ENCODE peak calls at places on chromosomes 5 and 9, in four cellular contexts. Y is HT-29, P is substantia nigra, O is NCI-H82. W is an unnamed sample.

GRCh38 chr9:73609381-73609780 is 457.7 kb downstream of the ANXA1 start:
- DNase-seq in Y (no peak), P (no peak), O (no peak), W (no peak)

GRCh38 chr9:15735083-15735974 is 182.5 kb downstream of the CCDC171 start:
- DNase-seq in Y (no peak), P (no peak), O (no peak), W (peak; percentile 77)

GRCh38 chr5:170254056-170254455 is 21.3 kb downstream of the C5orf58 start:
- DNase-seq in Y (no peak), P (no peak), O (no peak), W (no peak)

GRCh38 chr5:134345996-134346395 is 21.0 kb downstream of the CDKL3 start:
- DNase-seq in Y (peak; percentile 77), P (no peak), O (no peak), W (no peak)

GRCh38 chr9:5838884-5839571 is 6.1 kb upstream of the ERMP1 start:
- DNase-seq in Y (peak; percentile 92), P (no peak), O (no peak), W (no peak)

GRCh38 chr5:73424489-73425102 is 24.0 kb downstream of the FOXD1 start:
- DNase-seq in Y (no peak), P (no peak), O (no peak), W (no peak)

GRCh38 chr9:98808411-98808815 is 943 bp downstream of the GALNT12 start:
- DNase-seq in Y (peak; percentile 96), P (no peak), O (no peak), W (no peak)

GRCh38 chr9:16023466-16023865 is 470.6 kb downstream of the CCDC171 start:
- DNase-seq in Y (no peak), P (no peak), O (no peak), W (no peak)

GRCh38 chr5:154627711-154628678 is 127.2 kb upstream of the LARP1 start:
- DNase-seq in Y (no peak), P (no peak), O (no peak), W (no peak)

GRCh38 chr5:39178171-39178570 is 41.2 kb downstream of the FYB1 start:
- DNase-seq in Y (no peak), P (no peak), O (no peak), W (no peak)

GRCh38 chr5:178214160-178214803 is 9.9 kb downstream of the HNRNPAB start:
- DNase-seq in Y (no peak), P (no peak), O (peak; percentile 31), W (no peak)

GRCh38 chr9:93324191-93324834 is 127.2 kb upstream of the FAM120A start:
- DNase-seq in Y (no peak), P (no peak), O (no peak), W (no peak)

GRCh38 chr9:13228431-13228830 is 51.1 kb downstream of the MPDZ start:
- DNase-seq in Y (no peak), P (no peak), O (no peak), W (no peak)

GRCh38 chr5:83219495-83219894 is 142.1 kb downstream of the XRCC4 start:
- DNase-seq in Y (no peak), P (no peak), O (no peak), W (no peak)

GRCh38 chr9:76926324-76926731 is 20.4 kb upstream of the PRUNE2 start:
- DNase-seq in Y (no peak), P (no peak), O (no peak), W (peak; percentile 74)

GRCh38 chr9:135277219-135278201 is 190.0 kb downstream of the OLFM1 start:
- DNase-seq in Y (no peak), P (no peak), O (no peak), W (no peak)

GRCh38 chr5:107619781-107620180 is 51.0 kb downstream of the EFNA5 start:
- DNase-seq in Y (no peak), P (no peak), O (no peak), W (no peak)

GRCh38 chr5:143405063-143405746 is 1.7 kb upstream of the NR3C1 start:
- DNase-seq in Y (no peak), P (peak; percentile 77), O (peak; percentile 87), W (no peak)

GRCh38 chr5:125190232-125191051 is 444.0 kb upstream of the ZNF608 start:
- DNase-seq in Y (no peak), P (no peak), O (no peak), W (no peak)

GRCh38 chr9:91100878-91101450 is 260.8 kb downstream of the AUH start:
- DNase-seq in Y (no peak), P (no peak), O (no peak), W (no peak)

GRCh38 chr9:131348631-131349521 is 45.0 kb upstream of the PRRC2B start:
- DNase-seq in Y (no peak), P (no peak), O (no peak), W (no peak)

GRCh38 chr5:22908129-22908528 is 55.0 kb upstream of the CDH12 start:
- DNase-seq in Y (no peak), P (no peak), O (no peak), W (no peak)

GRCh38 chr9:9004844-9005243 is 1205.3 kb upstream of the DMAC1 start:
- DNase-seq in Y (peak; percentile 4), P (no peak), O (peak; percentile 9), W (no peak)

W was measured in non-pigmented ciliary epithelial cell.